ENCODE peak calls at places on chromosomes 6 and 20, in seven cellular contexts. F is IMR-90, X is A549, J is GM12891, K is heart left ventricle, T is prostate gland, Y is K562. W is an unnamed sample.

GRCh38 chr20:58464838-58465237 is 50.4 kb downstream of the APCDD1L start:
- DNase-seq in X (no peak), Y (no peak), J (no peak), T (no peak), K (no peak), F (no peak), W (no peak)

GRCh38 chr6:169891421-169891820 is 140.0 kb downstream of the ERMARD start:
- DNase-seq in T (no peak), J (no peak), K (no peak), F (no peak), X (no peak), Y (no peak), W (no peak)

GRCh38 chr6:11974089-11974488 is 38.0 kb upstream of the HIVEP1 start:
- DNase-seq in T (no peak), J (no peak), F (peak), X (no peak), Y (no peak), K (no peak), W (no peak)

GRCh38 chr20:49325981-49326380 is 48.1 kb upstream of the ZNFX1 start:
- DNase-seq in J (no peak), T (no peak), F (peak), K (no peak), X (no peak), Y (no peak), W (no peak)

GRCh38 chr6:52139985-52140680 is 46.0 kb upstream of the IL17A start:
- DNase-seq in Y (no peak), X (no peak), F (no peak), T (no peak), K (no peak), J (no peak), W (peak)

GRCh38 chr6:128515550-128516513 is 4.6 kb downstream of the PTPRK start:
- DNase-seq in F (peak), T (no peak), X (no peak), K (no peak), J (no peak), Y (no peak), W (no peak)

GRCh38 chr6:87756858-87757257 is 54.8 kb upstream of the AKIRIN2 start:
- DNase-seq in T (no peak), X (peak), J (peak), K (no peak), Y (peak), F (peak), W (no peak)

GRCh38 chr6:35258858-35259193 is 709 bp upstream of the ZNF76 start:
- DNase-seq in T (no peak), K (peak), J (no peak), Y (peak), X (no peak), F (peak), W (no peak)

GRCh38 chr20:53930651-53931504 is 139.5 kb downstream of the BCAS1 start:
- DNase-seq in K (no peak), X (no peak), T (no peak), J (no peak), F (peak), Y (no peak), W (no peak)

GRCh38 chr6:33064723-33065122 is 8.7 kb downstream of the HLA-DPA1 start:
- DNase-seq in T (no peak), F (no peak), Y (no peak), J (no peak), K (no peak), X (no peak), W (peak)

GRCh38 chr20:13095013-13095412 is 86.2 kb downstream of the SPTLC3 start:
- DNase-seq in F (no peak), K (no peak), T (no peak), Y (no peak), X (no peak), J (no peak), W (no peak)

DNA sequence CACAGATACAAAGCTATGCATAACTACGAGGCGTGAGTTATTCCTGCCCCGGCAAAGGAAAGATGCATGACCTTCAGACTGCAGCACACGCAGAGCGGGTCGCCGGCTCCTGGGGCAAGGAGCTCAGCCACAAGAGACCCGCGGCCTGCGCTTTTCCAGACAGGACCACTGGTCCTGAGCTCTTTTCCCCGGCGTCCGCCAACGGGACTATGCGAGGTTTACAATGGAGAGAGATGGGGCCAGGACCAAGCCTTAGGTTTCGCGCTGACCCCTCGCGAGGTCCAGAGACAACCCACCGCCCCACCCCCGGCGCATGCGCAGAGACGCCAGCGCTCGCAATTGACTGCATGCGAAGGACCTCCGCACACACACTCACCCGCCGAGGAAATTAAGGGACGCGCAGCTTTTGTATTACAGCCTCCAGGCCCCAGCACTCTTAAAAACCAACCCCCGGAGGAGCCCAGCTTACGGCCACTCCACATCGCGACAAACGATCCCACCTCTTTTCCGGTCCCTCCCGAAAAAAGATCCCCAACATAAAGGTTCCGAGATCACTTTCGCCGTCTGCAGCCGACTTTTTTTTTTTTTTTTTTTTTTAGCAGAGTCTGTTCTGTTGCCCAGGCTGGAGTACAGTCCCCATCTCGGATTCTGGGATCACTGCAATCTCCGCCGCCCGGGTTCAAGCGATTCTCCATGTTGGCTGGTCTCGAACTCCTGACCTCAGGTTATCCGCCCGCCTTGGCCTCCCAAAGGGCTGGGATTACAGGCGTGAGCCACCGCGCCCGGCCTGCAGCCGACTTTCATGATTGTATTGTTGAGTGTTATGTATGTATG is at the start of gene COQ3:
- DNase-seq in F (peak), T (peak), Y (peak), K (peak), J (peak), X (peak), W (no peak)
- TF ChIP-seq POLR2A in F (peak), T (no peak), Y (peak), K (no peak), J (peak), X (peak), W (no peak)

GRCh38 chr20:20364747-20365558 is 3.0 kb upstream of the INSM1 start:
- DNase-seq in F (no peak), J (no peak), Y (no peak), K (no peak), X (no peak), T (no peak), W (peak)

GRCh38 chr20:20367681-20368413 is at the start of gene INSM1:
- DNase-seq in X (no peak), K (no peak), F (no peak), Y (no peak), T (no peak), J (peak), W (no peak)

GRCh38 chr20:20365593-20365992 is 2.3 kb upstream of the INSM1 start:
- DNase-seq in F (no peak), J (no peak), K (no peak), T (no peak), X (no peak), Y (no peak), W (no peak)

GRCh38 chr20:20366896-20367680 is 816 bp upstream of the INSM1 start:
- DNase-seq in J (no peak), K (no peak), X (peak), T (no peak), F (no peak), Y (no peak), W (no peak)

DNA sequence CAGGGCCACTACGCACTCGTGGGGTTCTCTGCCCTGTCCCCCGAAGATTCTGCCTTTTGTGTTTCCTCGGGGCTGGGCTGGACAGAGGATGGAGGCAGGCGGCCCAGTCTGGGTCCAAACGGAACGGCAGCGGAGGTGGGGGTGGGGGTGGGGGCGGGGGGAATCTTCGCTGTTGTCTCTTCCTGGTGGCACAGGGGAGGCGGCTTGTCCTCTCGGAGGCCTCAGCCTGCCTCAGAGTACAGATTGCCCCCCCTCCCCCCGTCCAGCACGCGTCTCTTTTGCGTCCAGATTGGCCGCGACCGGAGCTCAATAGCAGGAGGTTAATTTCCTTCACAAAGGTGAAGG is 1.4 kb upstream of the INSM1 start:
- DNase-seq in T (no peak), Y (no peak), K (no peak), X (no peak), F (no peak), J (no peak), W (no peak)
- TF ChIP-seq POLR2A in T (no peak), Y (no peak), K (no peak), X (no peak), F (no peak), J (no peak), W (no peak)

DNA sequence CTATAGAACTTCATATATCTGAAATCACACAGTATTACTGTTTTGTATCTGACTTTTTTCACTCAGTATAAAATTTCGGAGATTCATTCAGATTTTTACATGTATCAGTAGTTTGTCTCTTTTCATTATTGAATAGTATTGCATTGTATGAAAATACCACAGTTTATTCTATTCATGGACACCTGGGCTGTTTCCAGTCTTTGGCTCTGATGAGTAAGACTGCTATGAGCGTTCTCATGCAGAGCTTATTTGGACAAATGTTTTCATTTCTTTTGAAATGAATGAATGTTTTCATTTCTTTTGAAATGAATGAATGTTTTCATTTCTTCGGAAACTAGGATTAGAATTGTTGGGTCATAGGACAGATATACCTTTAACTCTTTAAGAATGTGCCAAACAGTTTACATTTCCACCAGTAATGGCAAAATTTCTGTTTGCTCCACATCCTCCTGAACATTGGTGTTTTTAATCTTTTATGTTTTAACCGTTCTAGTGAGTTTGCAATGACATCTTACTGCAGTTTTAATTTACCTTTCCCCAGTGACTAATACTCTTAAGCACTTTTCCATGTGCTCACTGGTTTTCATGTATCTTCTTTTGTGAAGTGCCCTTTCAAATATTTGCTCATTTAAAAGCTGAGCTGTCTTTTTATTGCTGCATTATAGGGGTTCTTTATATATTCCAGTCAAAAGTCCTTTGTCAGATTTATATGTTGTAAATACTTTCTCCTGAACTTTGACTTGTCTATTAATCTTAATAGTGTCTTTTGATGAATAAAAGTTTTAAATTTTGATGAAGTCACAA is 50.0 kb upstream of the ELOVL5 start:
- DNase-seq in T (no peak), Y (no peak), X (peak), K (no peak), F (peak), J (no peak), W (no peak)
- TF ChIP-seq POLR2A in T (no peak), Y (no peak), X (no peak), K (no peak), F (no peak), J (no peak), W (no peak)

GRCh38 chr6:155315516-155315871 is 1.2 kb upstream of the TFB1M start:
- DNase-seq in J (no peak), X (no peak), T (no peak), F (no peak), Y (peak), K (no peak), W (no peak)

GRCh38 chr6:155314773-155315515 is 660 bp upstream of the TFB1M start:
- DNase-seq in X (peak), F (peak), J (peak), Y (peak), K (peak), T (no peak), W (no peak)

GRCh38 chr6:155316419-155316818 is 2.1 kb upstream of the TFB1M start:
- DNase-seq in J (no peak), F (no peak), K (no peak), X (no peak), Y (no peak), T (no peak), W (no peak)

GRCh38 chr6:155313602-155314091 is 637 bp downstream of the TFB1M start:
- DNase-seq in K (no peak), J (no peak), T (no peak), F (no peak), X (peak), Y (peak), W (no peak)

DNA sequence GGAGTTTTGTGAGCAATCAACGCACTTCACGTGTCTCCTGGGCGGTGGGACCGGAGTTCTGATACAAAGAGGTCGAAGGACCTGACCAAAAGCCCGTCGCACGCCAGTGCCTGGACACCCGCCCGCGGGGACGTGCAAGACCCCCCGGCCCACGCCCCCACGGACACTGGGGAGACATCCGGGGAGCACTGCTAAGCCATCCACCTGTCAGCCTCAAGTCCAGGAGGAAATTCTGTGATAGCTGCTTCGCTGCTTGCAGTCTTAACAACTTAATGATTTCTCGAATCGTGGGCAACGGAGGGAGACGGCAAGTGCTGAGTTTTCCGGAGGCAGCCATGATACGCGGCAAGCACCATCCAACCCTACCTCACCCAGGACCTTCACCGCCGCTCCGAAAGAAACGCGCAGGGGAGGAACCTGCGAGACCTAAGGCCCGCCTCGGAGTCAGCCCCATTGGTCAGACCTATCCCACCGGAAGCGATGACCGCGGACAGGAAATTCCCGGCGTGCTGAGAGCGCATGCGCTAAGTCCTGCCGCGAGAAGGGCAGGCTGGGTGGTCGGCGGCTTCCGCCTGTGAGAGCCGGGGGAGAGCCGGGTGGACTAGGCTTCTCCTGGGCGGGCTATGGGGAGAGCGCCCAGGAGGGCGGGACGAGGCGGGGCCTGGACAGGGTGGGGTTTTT is at the start of gene TFB1M:
- DNase-seq in X (peak), F (peak), Y (peak), T (peak), K (peak), J (peak), W (peak)
- TF ChIP-seq POLR2A in X (peak), F (peak), Y (peak), T (peak), K (no peak), J (peak), W (peak)

DNA sequence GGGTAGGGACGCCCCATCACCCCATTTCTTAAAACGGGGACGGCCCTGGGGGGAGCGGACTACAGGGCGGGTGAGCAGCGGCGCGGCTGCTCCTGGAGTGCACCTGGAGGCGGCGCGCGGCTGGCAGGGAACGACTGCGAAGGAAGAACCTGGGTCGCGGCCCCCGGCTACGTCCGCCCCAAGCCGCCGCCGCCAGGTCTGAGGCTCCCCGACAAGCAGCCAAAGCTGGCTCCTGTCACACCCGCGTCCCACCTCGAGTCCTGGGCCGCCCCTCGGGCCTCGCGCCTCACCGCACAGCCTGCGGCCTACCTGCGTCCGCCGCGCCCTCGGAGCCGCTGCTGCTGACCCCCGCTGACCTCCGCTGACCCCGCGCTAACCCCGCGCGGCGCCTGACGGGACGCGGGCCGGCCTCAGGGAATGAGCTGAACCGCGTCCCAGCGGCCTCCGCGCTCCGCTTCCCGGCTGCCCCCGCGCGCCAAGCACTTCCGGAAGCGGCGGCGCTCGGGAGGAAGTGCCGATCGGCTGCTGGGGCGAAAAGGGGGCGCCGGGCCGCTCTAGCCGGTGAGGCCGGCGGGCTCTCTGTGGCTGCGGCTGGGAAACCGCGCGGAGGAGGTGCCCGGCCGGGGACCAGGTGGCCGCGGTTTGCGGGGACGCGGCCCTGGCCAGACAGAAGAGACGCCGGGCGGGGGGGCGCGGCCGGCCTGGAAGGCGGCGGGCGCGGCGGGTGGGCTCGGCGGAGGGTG is at the start of the genes ARFRP1 and ZGPAT:
- DNase-seq in X (peak), K (peak), T (peak), J (peak), F (peak), Y (peak), W (peak)
- TF ChIP-seq POLR2A in X (peak), K (no peak), T (peak), J (no peak), F (peak), Y (peak), W (peak)

GRCh38 chr6:31655349-31656237 is at the start of gene APOM:
- DNase-seq in Y (no peak), F (no peak), J (no peak), K (no peak), X (no peak), T (no peak), W (no peak)

GRCh38 chr6:31651602-31652191 is 764 bp downstream of the BAG6 start:
- DNase-seq in F (peak), T (peak), X (peak), K (peak), Y (peak), J (no peak), W (peak)

GRCh38 chr6:31657406-31658157 is 1.9 kb downstream of the APOM start:
- DNase-seq in T (no peak), K (no peak), J (no peak), F (no peak), Y (peak), X (no peak), W (no peak)

GRCh38 chr6:31654574-31655348 is 933 bp upstream of the APOM start:
- DNase-seq in Y (no peak), F (no peak), X (no peak), J (no peak), K (no peak), T (no peak), W (no peak)

GRCh38 chr6:31652925-31653724 is 664 bp upstream of the BAG6 start:
- DNase-seq in J (peak), K (peak), X (no peak), F (no peak), Y (peak), T (peak), W (peak)
- TF ChIP-seq POLR2A in J (peak), K (peak), X (no peak), F (no peak), Y (peak), T (peak), W (no peak)